ENCODE peak calls at places on chromosomes 11 and 22, in five cellular contexts. One of them, this sample, is unnamed.

GRCh38 chr11:64207247-64208085 is 945 bp downstream of the FERMT3 start:
- DNase-seq in HCT116: no peak
- DNase-seq in transverse colon: peak; percentile 74
- DNase-seq in left ventricle myocardium inferior: peak; percentile 69
- DNase-seq in NT2/D1: no peak
- DNase-seq in this sample: peak; percentile 76

GRCh38 chr11:109984634-109985289 is 108.4 kb upstream of the ZC3H12C start:
- DNase-seq in HCT116: no peak
- DNase-seq in transverse colon: no peak
- DNase-seq in left ventricle myocardium inferior: no peak
- DNase-seq in NT2/D1: no peak
- DNase-seq in this sample: no peak

GRCh38 chr11:121435132-121435531 is 17.0 kb upstream of the SORL1 start:
- DNase-seq in NT2/D1: no peak
- DNase-seq in HCT116: no peak
- DNase-seq in transverse colon: no peak
- DNase-seq in left ventricle myocardium inferior: no peak
- DNase-seq in this sample: no peak

GRCh38 chr11:133981156-133981555 is 24.4 kb upstream of the IGSF9B start:
- DNase-seq in left ventricle myocardium inferior: peak; percentile 59
- DNase-seq in NT2/D1: no peak
- DNase-seq in HCT116: no peak
- DNase-seq in transverse colon: no peak
- DNase-seq in this sample: no peak

GRCh38 chr22:44620129-44620840 is 81.7 kb upstream of the PRR5 start:
- DNase-seq in NT2/D1: peak; percentile 38
- DNase-seq in left ventricle myocardium inferior: peak; percentile 68
- DNase-seq in HCT116: no peak
- DNase-seq in transverse colon: peak; percentile 64
- DNase-seq in this sample: peak; percentile 46

GRCh38 chr22:28029201-28029948 is 110.3 kb upstream of the PITPNB start:
- DNase-seq in NT2/D1: no peak
- DNase-seq in HCT116: no peak
- DNase-seq in transverse colon: peak; percentile 21
- DNase-seq in left ventricle myocardium inferior: peak; percentile 45
- DNase-seq in this sample: peak; percentile 99

GRCh38 chr11:17508306-17508705 is 31.7 kb upstream of the ABCC8 start:
- DNase-seq in NT2/D1: no peak
- DNase-seq in left ventricle myocardium inferior: no peak
- DNase-seq in transverse colon: no peak
- DNase-seq in HCT116: no peak
- DNase-seq in this sample: no peak

GRCh38 chr11:16933756-16934603 is 80.2 kb downstream of the PLEKHA7 start:
- DNase-seq in left ventricle myocardium inferior: no peak
- DNase-seq in NT2/D1: no peak
- DNase-seq in transverse colon: no peak
- DNase-seq in HCT116: no peak
- DNase-seq in this sample: no peak

GRCh38 chr11:57200937-57201336 is 19.2 kb downstream of the LRRC55 start:
- DNase-seq in NT2/D1: no peak
- DNase-seq in HCT116: no peak
- DNase-seq in left ventricle myocardium inferior: peak; percentile 79
- DNase-seq in transverse colon: no peak
- DNase-seq in this sample: no peak

GRCh38 chr11:69232821-69233760 is 60.9 kb upstream of the MYEOV start:
- DNase-seq in NT2/D1: no peak
- DNase-seq in HCT116: no peak
- DNase-seq in left ventricle myocardium inferior: no peak
- DNase-seq in transverse colon: no peak
- DNase-seq in this sample: no peak

GRCh38 chr11:117668291-117668690 is 128.7 kb downstream of the DSCAML1 start:
- DNase-seq in transverse colon: no peak
- DNase-seq in left ventricle myocardium inferior: no peak
- DNase-seq in NT2/D1: no peak
- DNase-seq in HCT116: no peak
- DNase-seq in this sample: no peak

GRCh38 chr22:43326342-43326825 is 16.8 kb downstream of the SCUBE1 start:
- DNase-seq in NT2/D1: no peak
- DNase-seq in transverse colon: no peak
- DNase-seq in left ventricle myocardium inferior: no peak
- DNase-seq in HCT116: no peak
- DNase-seq in this sample: peak; percentile 41

GRCh38 chr11:19978668-19979518 is 181.4 kb downstream of the DBX1 start:
- DNase-seq in left ventricle myocardium inferior: no peak
- DNase-seq in HCT116: peak; percentile 65
- DNase-seq in NT2/D1: no peak
- DNase-seq in transverse colon: no peak
- DNase-seq in this sample: peak; percentile 85

GRCh38 chr11:57116654-57117053 is 65.1 kb upstream of the LRRC55 start:
- DNase-seq in NT2/D1: peak; percentile 49
- DNase-seq in HCT116: peak; percentile 19
- DNase-seq in transverse colon: peak; percentile 38
- DNase-seq in left ventricle myocardium inferior: peak; percentile 19
- DNase-seq in this sample: peak; percentile 57

GRCh38 chr11:126319374-126319740 is 15.5 kb downstream of the DCPS start:
- DNase-seq in HCT116: no peak
- DNase-seq in NT2/D1: no peak
- DNase-seq in transverse colon: no peak
- DNase-seq in left ventricle myocardium inferior: no peak
- DNase-seq in this sample: no peak

GRCh38 chr11:61701298-61701993 is 21.3 kb downstream of the DAGLA start:
- DNase-seq in transverse colon: peak; percentile 48
- DNase-seq in left ventricle myocardium inferior: no peak
- DNase-seq in NT2/D1: no peak
- DNase-seq in HCT116: peak; percentile 22
- DNase-seq in this sample: peak; percentile 19

GRCh38 chr11:111777094-111778046 is 11.2 kb upstream of the PPP2R1B start:
- DNase-seq in HCT116: peak; percentile 53
- DNase-seq in transverse colon: no peak
- DNase-seq in left ventricle myocardium inferior: no peak
- DNase-seq in NT2/D1: peak; percentile 25
- DNase-seq in this sample: peak; percentile 75

GRCh38 chr11:15688351-15688792 is 573.6 kb downstream of the INSC start:
- DNase-seq in left ventricle myocardium inferior: peak; percentile 69
- DNase-seq in HCT116: no peak
- DNase-seq in transverse colon: no peak
- DNase-seq in NT2/D1: no peak
- DNase-seq in this sample: no peak

GRCh38 chr11:291281-292210 is 2.6 kb downstream of the PGGHG start:
- DNase-seq in left ventricle myocardium inferior: peak; percentile 14
- DNase-seq in HCT116: no peak
- DNase-seq in transverse colon: peak; percentile 8
- DNase-seq in NT2/D1: no peak
- DNase-seq in this sample: no peak

GRCh38 chr11:11789735-11790369 is 51.9 kb upstream of the USP47 start:
- DNase-seq in HCT116: no peak
- DNase-seq in transverse colon: no peak
- DNase-seq in NT2/D1: no peak
- DNase-seq in left ventricle myocardium inferior: no peak
- DNase-seq in this sample: peak; percentile 16

GRCh38 chr11:78158987-78159662 is 19.7 kb upstream of the ALG8 start:
- DNase-seq in left ventricle myocardium inferior: no peak
- DNase-seq in NT2/D1: no peak
- DNase-seq in HCT116: no peak
- DNase-seq in transverse colon: no peak
- DNase-seq in this sample: no peak

GRCh38 chr11:78163828-78164227 is 24.4 kb upstream of the ALG8 start:
- DNase-seq in transverse colon: no peak
- DNase-seq in left ventricle myocardium inferior: no peak
- DNase-seq in HCT116: no peak
- DNase-seq in NT2/D1: no peak
- DNase-seq in this sample: no peak

GRCh38 chr11:78161937-78162336 is 22.5 kb upstream of the ALG8 start:
- DNase-seq in NT2/D1: no peak
- DNase-seq in HCT116: no peak
- DNase-seq in transverse colon: peak; percentile 40
- DNase-seq in left ventricle myocardium inferior: peak; percentile 38
- DNase-seq in this sample: peak; percentile 32

GRCh38 chr11:78160557-78160956 is 21.1 kb upstream of the ALG8 start:
- DNase-seq in HCT116: no peak
- DNase-seq in left ventricle myocardium inferior: no peak
- DNase-seq in NT2/D1: no peak
- DNase-seq in transverse colon: no peak
- DNase-seq in this sample: no peak

DNA sequence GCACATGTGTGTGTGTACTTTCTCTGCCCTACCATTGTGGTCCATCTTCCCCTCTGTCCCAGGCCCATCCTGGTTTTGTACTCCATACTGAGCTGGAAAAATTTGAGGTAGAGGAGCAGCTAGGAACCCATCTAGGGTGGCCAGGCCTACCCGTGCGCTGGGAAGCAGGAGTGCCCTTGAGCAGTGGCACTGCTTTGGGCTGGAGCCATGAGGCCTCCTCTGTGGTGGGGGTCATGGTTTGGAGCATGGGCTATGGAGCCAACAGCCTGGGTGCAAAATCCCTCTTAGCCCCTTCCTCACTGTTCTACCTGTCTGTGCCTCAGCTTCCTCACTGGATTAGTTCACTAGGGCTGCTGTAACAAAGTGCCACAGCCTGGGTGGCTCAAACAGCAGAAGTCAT is 21.9 kb upstream of the ALG8 start:
- DNase-seq in left ventricle myocardium inferior: no peak
- DNase-seq in NT2/D1: no peak
- DNase-seq in HCT116: no peak
- DNase-seq in transverse colon: no peak
- DNase-seq in this sample: no peak
- H3K4me1 ChIP-seq in left ventricle myocardium inferior: peaks cover 25% of the 10 kb centered on the region
- H3K4me1 ChIP-seq in NT2/D1: no peaks in the 10 kb centered on the region
- H3K4me1 ChIP-seq in HCT116: no peaks in the 10 kb centered on the region
- H3K4me1 ChIP-seq in transverse colon: peaks cover 10% of the 10 kb centered on the region
- H3K4me1 ChIP-seq in this sample: no peaks in the 10 kb centered on the region

GRCh38 chr11:35127619-35128018 is 11.4 kb upstream of the CD44 start:
- DNase-seq in NT2/D1: no peak
- DNase-seq in HCT116: no peak
- DNase-seq in left ventricle myocardium inferior: no peak
- DNase-seq in transverse colon: no peak
- DNase-seq in this sample: no peak

GRCh38 chr11:35122308-35122707 is 16.7 kb upstream of the CD44 start:
- DNase-seq in transverse colon: no peak
- DNase-seq in HCT116: no peak
- DNase-seq in left ventricle myocardium inferior: no peak
- DNase-seq in NT2/D1: no peak
- DNase-seq in this sample: no peak

GRCh38 chr11:35126000-35126878 is 12.7 kb upstream of the CD44 start:
- DNase-seq in HCT116: no peak
- DNase-seq in NT2/D1: no peak
- DNase-seq in transverse colon: no peak
- DNase-seq in left ventricle myocardium inferior: no peak
- DNase-seq in this sample: no peak

GRCh38 chr11:35131094-35131493 is 7.9 kb upstream of the CD44 start:
- DNase-seq in NT2/D1: no peak
- DNase-seq in left ventricle myocardium inferior: no peak
- DNase-seq in transverse colon: no peak
- DNase-seq in HCT116: no peak
- DNase-seq in this sample: no peak

GRCh38 chr11:35126879-35127576 is 11.9 kb upstream of the CD44 start:
- DNase-seq in NT2/D1: no peak
- DNase-seq in transverse colon: no peak
- DNase-seq in HCT116: no peak
- DNase-seq in left ventricle myocardium inferior: no peak
- DNase-seq in this sample: no peak
- H3K4me1 ChIP-seq in NT2/D1: no peaks in the 10 kb centered on the region
- H3K4me1 ChIP-seq in transverse colon: no peaks in the 10 kb centered on the region
- H3K4me1 ChIP-seq in HCT116: no peaks in the 10 kb centered on the region
- H3K4me1 ChIP-seq in left ventricle myocardium inferior: no peaks in the 10 kb centered on the region
- H3K4me1 ChIP-seq in this sample: no peaks in the 10 kb centered on the region

GRCh38 chr11:73003083-73003482 is 139.0 kb downstream of the FCHSD2 start:
- DNase-seq in transverse colon: no peak
- DNase-seq in left ventricle myocardium inferior: no peak
- DNase-seq in NT2/D1: no peak
- DNase-seq in HCT116: no peak
- DNase-seq in this sample: no peak
- H3K4me1 ChIP-seq in transverse colon: no peaks in the 10 kb centered on the region
- H3K4me1 ChIP-seq in left ventricle myocardium inferior: peaks cover 20% of the 10 kb centered on the region
- H3K4me1 ChIP-seq in NT2/D1: no peaks in the 10 kb centered on the region
- H3K4me1 ChIP-seq in HCT116: no peaks in the 10 kb centered on the region
- H3K4me1 ChIP-seq in this sample: no peaks in the 10 kb centered on the region

DNA sequence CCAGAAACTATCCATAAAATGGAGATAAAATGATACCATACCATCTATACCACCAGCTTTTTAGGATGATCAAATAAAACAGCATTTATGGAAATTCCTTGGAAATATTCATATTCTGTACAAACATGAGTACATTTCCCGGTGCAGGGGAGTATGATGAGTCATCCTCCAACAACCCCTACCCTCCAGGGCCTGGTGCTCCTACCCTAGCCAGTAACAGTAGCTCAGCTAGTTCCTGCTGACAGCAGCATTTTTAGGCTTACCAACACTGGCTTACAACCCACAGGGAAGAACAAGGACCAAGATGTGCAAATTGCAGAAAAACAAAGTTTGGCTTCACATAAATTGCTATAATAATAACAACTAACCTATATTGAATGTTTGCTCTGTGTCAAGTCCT is 406.2 kb upstream of the CADM1 start:
- DNase-seq in left ventricle myocardium inferior: no peak
- DNase-seq in HCT116: no peak
- DNase-seq in transverse colon: no peak
- DNase-seq in NT2/D1: no peak
- DNase-seq in this sample: no peak
- H3K4me1 ChIP-seq in left ventricle myocardium inferior: no peaks in the 10 kb centered on the region
- H3K4me1 ChIP-seq in HCT116: no peaks in the 10 kb centered on the region
- H3K4me1 ChIP-seq in transverse colon: no peaks in the 10 kb centered on the region
- H3K4me1 ChIP-seq in NT2/D1: no peaks in the 10 kb centered on the region
- H3K4me1 ChIP-seq in this sample: no peaks in the 10 kb centered on the region

GRCh38 chr11:128728767-128729587 is 35.1 kb downstream of the FLI1 start:
- DNase-seq in HCT116: no peak
- DNase-seq in left ventricle myocardium inferior: no peak
- DNase-seq in NT2/D1: no peak
- DNase-seq in transverse colon: no peak
- DNase-seq in this sample: peak; percentile 88

GRCh38 chr11:128727811-128728431 is 34.0 kb downstream of the FLI1 start:
- DNase-seq in NT2/D1: no peak
- DNase-seq in HCT116: no peak
- DNase-seq in transverse colon: no peak
- DNase-seq in left ventricle myocardium inferior: no peak
- DNase-seq in this sample: no peak

GRCh38 chr11:128725630-128726461 is 32.0 kb downstream of the FLI1 start:
- DNase-seq in HCT116: no peak
- DNase-seq in transverse colon: peak; percentile 41
- DNase-seq in NT2/D1: no peak
- DNase-seq in left ventricle myocardium inferior: no peak
- DNase-seq in this sample: no peak

GRCh38 chr11:128726464-128727139 is 32.7 kb downstream of the FLI1 start:
- DNase-seq in transverse colon: peak; percentile 59
- DNase-seq in HCT116: no peak
- DNase-seq in NT2/D1: no peak
- DNase-seq in left ventricle myocardium inferior: no peak
- DNase-seq in this sample: no peak

GRCh38 chr11:128727320-128727719 is 33.4 kb downstream of the FLI1 start:
- DNase-seq in HCT116: no peak
- DNase-seq in transverse colon: no peak
- DNase-seq in left ventricle myocardium inferior: no peak
- DNase-seq in NT2/D1: no peak
- DNase-seq in this sample: peak; percentile 51
- H3K4me1 ChIP-seq in HCT116: no peaks in the 10 kb centered on the region
- H3K4me1 ChIP-seq in transverse colon: peaks cover 7% of the 10 kb centered on the region
- H3K4me1 ChIP-seq in left ventricle myocardium inferior: peaks cover 99% of the 10 kb centered on the region
- H3K4me1 ChIP-seq in NT2/D1: no peaks in the 10 kb centered on the region
- H3K4me1 ChIP-seq in this sample: peaks cover 55% of the 10 kb centered on the region